ENCODE peak calls at places on chromosomes 1 and 21, in six cellular contexts. E, T, J, K, L and I are unnamed samples. For H3K36me3, the result is how much of the 10 kb centered on the place peaks cover.

GRCh38 chr1:246566808-246567154 is 525 bp downstream of the CNST start:
- DNase-seq in E (no peak), T (peak), J (no peak), K (no peak), L (no peak), I (no peak)

GRCh38 chr1:63124666-63125191 is 197.6 kb upstream of the FOXD3 start:
- DNase-seq in E (no peak), T (no peak), J (no peak), K (no peak), L (no peak), I (no peak)

GRCh38 chr1:51583532-51583931 is 33.4 kb upstream of the OSBPL9 start:
- DNase-seq in E (peak), T (peak), J (peak), K (peak), L (peak), I (peak)

GRCh38 chr21:28798798-28799197 is 193.9 kb downstream of the LTN1 start:
- DNase-seq in E (no peak), T (no peak), J (no peak), K (no peak), L (no peak), I (no peak)

GRCh38 chr1:31431351-31431750 is 18.3 kb downstream of the SERINC2 start:
- DNase-seq in E (no peak), T (no peak), J (no peak), K (peak), L (no peak), I (no peak)

GRCh38 chr1:118786454-118787155 is 201.5 kb downstream of the TBX15 start:
- DNase-seq in E (no peak), T (no peak), J (no peak), K (no peak), L (no peak), I (no peak)

GRCh38 chr1:28229089-28229488 is 3.7 kb downstream of the DNAJC8 start:
- DNase-seq in E (no peak), T (no peak), J (no peak), K (no peak), L (no peak), I (no peak)

GRCh38 chr1:117754061-117754969 is 148.5 kb downstream of the TENT5C start:
- DNase-seq in E (peak), T (no peak), J (peak), K (no peak), L (no peak), I (no peak)

GRCh38 chr1:30642391-30643120 is 80.8 kb downstream of the MATN1 start:
- DNase-seq in E (no peak), T (no peak), J (no peak), K (peak), L (no peak), I (no peak)

GRCh38 chr1:26552720-26553119 is 23.2 kb downstream of the RPS6KA1 start:
- DNase-seq in E (no peak), T (no peak), J (no peak), K (no peak), L (no peak), I (no peak)
- H3K27ac ChIP-seq in E (no peak), T (no peak), J (no peak), K (no peak), L (no peak), I (no peak)

DNA sequence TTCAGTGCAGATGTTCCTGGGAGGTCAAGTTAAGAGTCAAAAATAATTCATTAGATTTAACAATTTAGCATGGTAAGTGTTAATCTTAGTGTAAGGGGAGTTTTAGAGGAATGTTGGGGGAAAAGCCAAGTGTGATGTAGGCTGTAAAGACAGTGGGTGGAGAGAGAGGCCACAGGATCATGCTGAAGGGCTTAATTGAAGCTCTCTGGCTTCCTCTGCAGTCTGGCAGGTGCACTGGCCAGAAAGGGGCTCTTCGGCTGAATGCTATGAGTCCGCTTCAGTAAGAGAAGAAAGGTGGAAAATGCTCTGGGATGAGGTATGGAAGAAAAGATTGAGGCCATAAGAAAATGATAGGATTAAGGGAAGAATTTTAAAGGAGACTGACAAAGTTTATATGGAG is 3.0 kb downstream of the BRDT start:
- DNase-seq in E (no peak), T (no peak), J (no peak), K (no peak), L (no peak), I (no peak)
- TF ChIP-seq CTCF in E (no peak), T (no peak), J (no peak), K (no peak), L (no peak), I (no peak)

GRCh38 chr1:3841491-3841890 is 15.5 kb downstream of the CEP104 start:
- DNase-seq in E (no peak), T (no peak), J (no peak), K (no peak), L (no peak), I (no peak)

GRCh38 chr1:3837685-3838084 is 19.3 kb downstream of the CEP104 start:
- DNase-seq in E (no peak), T (no peak), J (no peak), K (no peak), L (no peak), I (no peak)

GRCh38 chr1:3837200-3837599 is 19.8 kb downstream of the CEP104 start:
- DNase-seq in E (no peak), T (no peak), J (no peak), K (peak), L (no peak), I (no peak)

GRCh38 chr1:3836421-3836820 is 20.6 kb downstream of the CEP104 start:
- DNase-seq in E (no peak), T (no peak), J (no peak), K (peak), L (no peak), I (no peak)

GRCh38 chr1:3838788-3839187 is 18.2 kb downstream of the CEP104 start:
- DNase-seq in E (no peak), T (no peak), J (no peak), K (no peak), L (no peak), I (no peak)
- H3K36me3 ChIP-seq in E (under half), T (half or more), J (under half), K (under half), L (half or more), I (half or more)

GRCh38 chr1:201889092-201889968 is 632 bp downstream of the SHISA4 start:
- DNase-seq in E (no peak), T (no peak), J (no peak), K (peak), L (no peak), I (no peak)
- H3K27ac ChIP-seq in E (peak), T (peak), J (peak), K (peak), L (peak), I (peak)